ENCODE peak calls at places on chromosomes 6 and 20, in seven cellular contexts. R is GM10248, Q is foreskin keratinocyte, H is astrocyte, V is choroid plexus epithelial cell, E is heart right ventricle, W is thyroid gland. A is an unnamed sample.

GRCh38 chr20:53040678-53041674 is 68.8 kb downstream of the TSHZ2 start:
- DNase-seq in R (no peak), Q (peak; percentile 34), H (peak; percentile 70), V (no peak), E (peak; percentile 17), W (peak; percentile 14), A (no peak)

GRCh38 chr20:43583982-43584432 is 6.7 kb upstream of the IFT52 start:
- DNase-seq in R (no peak), Q (peak; percentile 83), H (peak; percentile 95), V (peak; percentile 100), E (peak; percentile 64), W (peak; percentile 48), A (no peak)

GRCh38 chr20:47216819-47217410 is 139.6 kb downstream of the ZMYND8 start:
- DNase-seq in R (no peak), Q (no peak), H (no peak), V (no peak), E (no peak), W (peak; percentile 82), A (no peak)

GRCh38 chr6:33995046-33995872 is 150.6 kb downstream of the GRM4 start:
- DNase-seq in R (no peak), Q (no peak), H (no peak), V (no peak), E (no peak), W (no peak), A (no peak)

GRCh38 chr6:43465978-43466377 is 10.6 kb upstream of the DLK2 start:
- DNase-seq in R (no peak), Q (no peak), H (no peak), V (no peak), E (no peak), W (no peak), A (no peak)

GRCh38 chr6:56329296-56330050 is 82.1 kb upstream of the COL21A1 start:
- DNase-seq in R (no peak), Q (no peak), H (peak; percentile 77), V (peak; percentile 65), E (no peak), W (no peak), A (no peak)

GRCh38 chr6:39309942-39310531 is 4.2 kb downstream of the KCNK17 start:
- DNase-seq in R (peak; percentile 79), Q (peak; percentile 22), H (peak; percentile 18), V (peak; percentile 84), E (peak; percentile 71), W (peak; percentile 73), A (peak; percentile 85)

GRCh38 chr6:89843070-89843469 is 13.4 kb downstream of the CASP8AP2 start:
- DNase-seq in R (no peak), Q (no peak), H (peak; percentile 49), V (peak; percentile 57), E (no peak), W (no peak), A (no peak)

GRCh38 chr6:14748679-14749078 is 497.2 kb upstream of the JARID2 start:
- DNase-seq in R (no peak), Q (no peak), H (no peak), V (no peak), E (no peak), W (no peak), A (no peak)

GRCh38 chr6:156345700-156346099 is 431.5 kb upstream of the ARID1B start:
- DNase-seq in R (no peak), Q (no peak), H (no peak), V (no peak), E (no peak), W (no peak), A (no peak)

GRCh38 chr20:24984963-24985640 is 7.4 kb downstream of the APMAP start:
- DNase-seq in R (no peak), Q (no peak), H (no peak), V (no peak), E (no peak), W (no peak), A (no peak)

GRCh38 chr20:23242556-23243180 is 107.9 kb upstream of the NXT1 start:
- DNase-seq in R (no peak), Q (no peak), H (no peak), V (no peak), E (no peak), W (no peak), A (no peak)

GRCh38 chr6:29619578-29619977 is 13.4 kb downstream of the GABBR1 start:
- DNase-seq in R (no peak), Q (no peak), H (no peak), V (no peak), E (no peak), W (no peak), A (no peak)

GRCh38 chr20:63738687-63739128 is 868 bp upstream of the SLC2A4RG start:
- DNase-seq in R (peak; percentile 20), Q (no peak), H (no peak), V (peak; percentile 30), E (peak; percentile 78), W (peak; percentile 86), A (peak; percentile 60)

GRCh38 chr6:116220172-116220571 is 33.7 kb downstream of the TSPYL4 start:
- DNase-seq in R (no peak), Q (no peak), H (peak; percentile 18), V (peak; percentile 18), E (peak; percentile 25), W (peak; percentile 46), A (no peak)

GRCh38 chr20:47493175-47493953 is 8.3 kb upstream of the NCOA3 start:
- DNase-seq in R (no peak), Q (peak; percentile 55), H (peak; percentile 63), V (peak; percentile 89), E (peak; percentile 87), W (peak; percentile 93), A (no peak)

GRCh38 chr6:39362487-39362865 is 40.0 kb upstream of the KCNK16 start:
- DNase-seq in R (no peak), Q (no peak), H (no peak), V (no peak), E (no peak), W (no peak), A (no peak)

GRCh38 chr6:4059115-4059777 is 19.7 kb downstream of the FAM217A start:
- DNase-seq in R (no peak), Q (peak; percentile 74), H (peak; percentile 84), V (peak; percentile 94), E (no peak), W (no peak), A (no peak)

GRCh38 chr6:3410385-3411360 is 46.2 kb downstream of the SLC22A23 start:
- DNase-seq in R (peak; percentile 67), Q (no peak), H (peak; percentile 30), V (peak; percentile 79), E (peak; percentile 19), W (peak; percentile 35), A (peak; percentile 76)

GRCh38 chr20:39129523-39129922 is 167.4 kb downstream of the DHX35 start:
- DNase-seq in R (no peak), Q (no peak), H (no peak), V (no peak), E (no peak), W (no peak), A (no peak)

GRCh38 chr6:13500264-13500663 is 12.9 kb upstream of the GFOD1 start:
- DNase-seq in R (no peak), Q (no peak), H (no peak), V (no peak), E (no peak), W (no peak), A (no peak)

DNA sequence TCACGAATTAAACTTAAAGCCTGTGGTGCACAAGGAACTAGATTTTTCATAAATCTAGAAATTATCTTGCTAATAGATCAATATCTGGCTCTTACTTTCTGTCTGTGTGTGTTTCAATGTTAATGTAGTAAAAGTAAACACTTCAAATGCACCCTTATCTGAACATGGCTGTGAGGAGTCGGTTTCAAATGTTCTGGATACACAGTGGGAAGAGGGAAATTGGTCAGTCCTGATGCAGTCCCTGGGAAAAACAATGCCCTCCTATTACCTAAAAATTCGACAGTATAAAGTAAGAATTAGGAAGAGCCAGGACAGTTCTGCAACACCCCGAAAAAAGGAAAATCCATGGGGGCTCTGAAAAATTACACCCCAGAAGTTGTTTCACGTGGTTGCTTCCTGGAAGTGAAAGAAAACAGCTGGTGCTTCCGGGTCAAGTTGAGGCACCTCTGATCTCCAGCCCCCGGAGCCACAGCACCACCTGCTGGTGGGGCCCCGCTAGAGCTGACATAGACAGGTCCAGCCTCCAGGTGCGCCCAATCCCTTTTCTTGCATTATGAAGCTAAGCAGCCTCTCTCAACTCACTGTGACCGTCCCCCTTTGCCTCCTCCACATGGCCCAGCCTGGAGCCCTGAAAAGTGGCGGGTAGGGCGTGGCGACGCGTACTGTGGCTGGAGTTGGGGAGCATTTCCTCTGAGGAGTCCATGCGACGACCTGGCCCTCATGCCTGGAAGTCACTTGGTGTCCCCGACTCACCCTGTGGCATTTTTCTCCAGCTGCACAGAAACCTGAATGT is 8.3 kb downstream of the SEMG2 start:
- DNase-seq in R (peak; percentile 26), Q (no peak), H (no peak), V (peak; percentile 7), E (peak; percentile 13), W (peak; percentile 9), A (peak; percentile 17)
- TF ChIP-seq CTCF in R (peak; percentile 27), Q (peak; percentile 86), H (peak; percentile 8), V (peak; percentile 55), E (no peak), W (no peak), A (peak; percentile 54)

DNA sequence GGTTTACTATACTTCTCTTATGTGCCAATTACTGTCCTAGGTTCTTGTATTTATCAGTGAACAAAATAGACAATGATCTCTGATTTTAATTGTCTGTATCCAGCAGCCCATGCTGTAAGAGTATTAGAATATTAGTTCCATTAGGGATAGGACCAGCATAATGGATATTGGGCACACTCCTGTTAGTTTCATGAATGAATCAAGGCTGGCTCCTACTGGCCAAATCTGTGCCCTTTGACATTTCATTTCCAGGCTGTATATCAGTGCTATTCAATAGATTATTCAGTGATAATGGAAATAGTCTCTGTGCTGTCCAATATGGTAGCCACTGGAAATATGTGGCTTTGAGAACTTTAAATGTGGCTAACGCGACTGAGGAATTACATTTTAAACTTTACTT is 1007.9 kb upstream of the FLRT3 start:
- DNase-seq in R (no peak), Q (no peak), H (no peak), V (no peak), E (no peak), W (no peak), A (no peak)
- TF ChIP-seq CTCF in R (no peak), Q (no peak), H (no peak), V (no peak), E (no peak), W (peak; percentile 9), A (no peak)

GRCh38 chr20:35277531-35278395 is at the start of gene MMP24OS:
- DNase-seq in R (peak; percentile 96), Q (no peak), H (peak; percentile 73), V (peak; percentile 88), E (peak; percentile 93), W (peak; percentile 92), A (peak; percentile 87)
- TF ChIP-seq CTCF in R (peak; percentile 64), Q (peak; percentile 43), H (no peak), V (peak; percentile 33), E (no peak), W (no peak), A (no peak)

GRCh38 chr6:31401403-31401802 is 2.0 kb upstream of the MICA start:
- DNase-seq in R (no peak), Q (peak; percentile 60), H (peak; percentile 79), V (peak; percentile 84), E (no peak), W (peak; percentile 54), A (no peak)

GRCh38 chr6:31405996-31406395 is 2.6 kb downstream of the MICA start:
- DNase-seq in R (no peak), Q (no peak), H (no peak), V (no peak), E (no peak), W (no peak), A (no peak)

GRCh38 chr6:31400467-31401289 is 2.7 kb upstream of the MICA start:
- DNase-seq in R (peak; percentile 71), Q (no peak), H (peak; percentile 25), V (peak; percentile 48), E (peak; percentile 84), W (peak; percentile 74), A (peak; percentile 42)

GRCh38 chr6:31402324-31403282 is 792 bp upstream of the MICA start:
- DNase-seq in R (peak; percentile 23), Q (no peak), H (no peak), V (peak; percentile 35), E (no peak), W (peak; percentile 54), A (peak; percentile 15)

GRCh38 chr6:31403283-31403989 is at the start of gene MICA:
- DNase-seq in R (peak; percentile 92), Q (peak; percentile 71), H (peak; percentile 80), V (peak; percentile 85), E (peak; percentile 83), W (peak; percentile 96), A (peak; percentile 78)
- TF ChIP-seq CTCF in R (no peak), Q (no peak), H (no peak), V (no peak), E (no peak), W (peak; percentile 27), A (no peak)

A was measured in endothelial cell.